ENCODE peak calls at places on chromosome 5, in five cellular contexts. S is kidney glomerular epithelial cell; G is natural killer cell; Q is effector memory CD8-positive, alpha-beta T cell; M is NCI-H2029 treated with DMSO at 0.1 percent for 48 hours. F is an unnamed sample.
A peak's percentile ranks its signal among the peaks of the same experiment; 100 is the strongest.

GRCh38 chr5:149206524-149207141 is 65.0 kb upstream of the AFAP1L1 start:
- DNase-seq in Q (no peak), S (no peak), M (no peak), G (no peak), F (no peak)

GRCh38 chr5:95794070-95794516 is 28.4 kb downstream of the GLRX start:
- DNase-seq in G (no peak), Q (no peak), M (no peak), S (no peak), F (no peak)

GRCh38 chr5:73591698-73592501 is 26.4 kb downstream of the UTP15 start:
- DNase-seq in G (no peak), S (peak; percentile 52), M (no peak), Q (no peak), F (no peak)

GRCh38 chr5:131587541-131587940 is 47.5 kb downstream of the RAPGEF6 start:
- DNase-seq in G (no peak), S (no peak), M (no peak), Q (no peak), F (no peak)

GRCh38 chr5:2536632-2537031 is 214.8 kb downstream of the IRX2 start:
- DNase-seq in Q (no peak), S (no peak), G (no peak), M (no peak), F (no peak)

GRCh38 chr5:177470759-177471536 is 2.5 kb downstream of the DBN1 start:
- DNase-seq in G (no peak), Q (no peak), M (no peak), S (no peak), F (no peak)

GRCh38 chr5:140544986-140545385 is 2.5 kb upstream of the EIF4EBP3 start:
- DNase-seq in G (no peak), M (no peak), S (no peak), Q (no peak), F (no peak)

GRCh38 chr5:154517181-154517580 is 39.2 kb upstream of the HAND1 start:
- DNase-seq in S (no peak), Q (no peak), M (no peak), G (no peak), F (no peak)

GRCh38 chr5:142800776-142801494 is 30.8 kb downstream of the ARHGAP26 start:
- DNase-seq in S (no peak), Q (peak; percentile 29), G (peak; percentile 29), M (no peak), F (no peak)

GRCh38 chr5:74419468-74419867 is 221.1 kb downstream of the ENC1 start:
- DNase-seq in G (no peak), S (no peak), Q (no peak), M (no peak), F (no peak)

GRCh38 chr5:4099401-4099800 is 503.8 kb downstream of the IRX1 start:
- DNase-seq in G (no peak), M (no peak), S (no peak), Q (no peak), F (no peak)

GRCh38 chr5:90562331-90562730 is 3.7 kb downstream of the ADGRV1 start:
- DNase-seq in M (no peak), S (no peak), Q (no peak), G (no peak), F (no peak)

GRCh38 chr5:154824070-154824469 is 26.3 kb downstream of the FAXDC2 start:
- DNase-seq in S (no peak), G (no peak), Q (no peak), M (no peak), F (no peak)

GRCh38 chr5:2755811-2756210 is 4.3 kb upstream of the IRX2 start:
- DNase-seq in S (no peak), Q (no peak), G (no peak), M (no peak), F (no peak)

GRCh38 chr5:153456354-153456753 is 34.1 kb upstream of the GRIA1 start:
- DNase-seq in M (no peak), Q (no peak), S (peak; percentile 13), G (no peak), F (peak; percentile 37)

GRCh38 chr5:37876926-37877325 is 37.1 kb upstream of the GDNF start:
- DNase-seq in M (no peak), G (no peak), S (no peak), Q (no peak), F (no peak)

GRCh38 chr5:28810751-28811136 is 1772.4 kb upstream of the CDH9 start:
- DNase-seq in S (no peak), G (no peak), M (no peak), Q (no peak), F (no peak)

GRCh38 chr5:89043676-89044075 is 160.7 kb upstream of the MEF2C start:
- DNase-seq in G (no peak), S (peak; percentile 35), M (no peak), Q (no peak), F (no peak)

GRCh38 chr5:82045526-82046267 is 73.9 kb downstream of the ATG10 start:
- DNase-seq in G (no peak), Q (no peak), S (peak; percentile 18), M (no peak), F (no peak)

GRCh38 chr5:116520706-116521105 is 53.9 kb downstream of the SEMA6A start:
- DNase-seq in S (no peak), G (no peak), M (no peak), Q (no peak), F (no peak)

F was measured in H9.